ENCODE peak calls at places on chromosomes 11 and 22, in five cellular contexts. O is neuronal stem cell, E is mammary epithelial cell, K is DND-41, J is K562. Q is an unnamed sample.

GRCh38 chr11:11537372-11537771 is 84.4 kb downstream of the GALNT18 start:
- DNase-seq in J (no peak), E (no peak), K (no peak), O (no peak), Q (no peak)

GRCh38 chr11:16469968-16470367 is 113.6 kb upstream of the SOX6 start:
- DNase-seq in K (no peak), J (no peak), E (no peak), O (no peak), Q (no peak)

GRCh38 chr11:68127791-68128681 is 6.8 kb upstream of the CHKA start:
- DNase-seq in O (peak), E (no peak), J (peak), K (no peak), Q (no peak)

GRCh38 chr22:37231406-37232139 is 12.5 kb downstream of the RAC2 start:
- DNase-seq in J (no peak), E (no peak), K (no peak), O (no peak), Q (no peak)

GRCh38 chr11:57546869-57547518 is 9.6 kb downstream of the SMTNL1 start:
- DNase-seq in E (peak), K (no peak), J (peak), O (no peak), Q (peak)

GRCh38 chr11:93611836-93612677 is 49.4 kb upstream of the CEP295 start:
- DNase-seq in K (no peak), J (no peak), O (no peak), E (no peak), Q (no peak)

GRCh38 chr22:48722661-48723060 is 1105.0 kb downstream of the BRD1 start:
- DNase-seq in J (no peak), K (no peak), E (no peak), O (no peak), Q (no peak)

GRCh38 chr11:33949201-33949913 is 57.5 kb upstream of the LMO2 start:
- DNase-seq in J (no peak), K (no peak), O (no peak), E (no peak), Q (no peak)

GRCh38 chr11:2484576-2485125 is 39.8 kb downstream of the KCNQ1 start:
- DNase-seq in J (no peak), K (no peak), O (no peak), E (no peak), Q (no peak)

GRCh38 chr22:22422629-22423112 is 85.9 kb downstream of the ZNF280B start:
- DNase-seq in J (peak), K (peak), O (peak), E (peak), Q (peak)

GRCh38 chr11:10493041-10493663 is 38.1 kb downstream of the AMPD3 start:
- DNase-seq in E (no peak), K (no peak), J (no peak), O (no peak), Q (no peak)

GRCh38 chr11:128055576-128056217 is 531.7 kb downstream of the ETS1 start:
- DNase-seq in E (peak), J (no peak), O (no peak), K (no peak), Q (no peak)

GRCh38 chr22:27581241-27581640 is 220.3 kb downstream of the MN1 start:
- DNase-seq in E (no peak), O (no peak), J (no peak), K (no peak), Q (no peak)

GRCh38 chr11:3228445-3228829 is 3.8 kb downstream of the MRGPRE start:
- DNase-seq in E (no peak), K (no peak), J (no peak), O (no peak), Q (no peak)

GRCh38 chr11:91219501-91219900 is 996.7 kb upstream of the CHORDC1 start:
- DNase-seq in K (no peak), E (peak), J (no peak), O (no peak), Q (no peak)

GRCh38 chr11:27291302-27291889 is 71.6 kb downstream of the CCDC34 start:
- DNase-seq in K (peak), J (no peak), E (peak), O (no peak), Q (no peak)

GRCh38 chr11:130915556-130916237 is 582 bp downstream of the SNX19 start:
- DNase-seq in K (no peak), O (no peak), E (no peak), J (no peak), Q (no peak)

GRCh38 chr22:29302681-29303465 is 3.6 kb upstream of the GAS2L1 start:
- DNase-seq in J (no peak), K (no peak), O (no peak), E (no peak), Q (no peak)

GRCh38 chr11:84558085-84558905 is 1068.8 kb downstream of the DLG2 start:
- DNase-seq in O (peak), K (peak), J (peak), E (peak), Q (peak)

GRCh38 chr11:30197869-30198268 is 32.9 kb upstream of the FSHB start:
- DNase-seq in O (no peak), J (no peak), K (no peak), E (peak), Q (no peak)

GRCh38 chr11:35372565-35373283 is 46.6 kb downstream of the SLC1A2 start:
- DNase-seq in J (no peak), K (no peak), E (no peak), O (no peak), Q (no peak)

GRCh38 chr11:1936781-1937615 is 10.1 kb upstream of the MRPL23 start:
- DNase-seq in J (no peak), K (no peak), E (no peak), O (no peak), Q (no peak)

GRCh38 chr11:113173023-113173594 is 141.3 kb upstream of the TTC12 start:
- DNase-seq in E (no peak), K (no peak), O (no peak), J (no peak), Q (no peak)

GRCh38 chr22:50603511-50604255 is 3.1 kb downstream of the MAPK8IP2 start:
- DNase-seq in K (no peak), O (no peak), J (no peak), E (no peak), Q (no peak)

GRCh38 chr11:120172054-120172881 is 34.4 kb upstream of the TRIM29 start:
- DNase-seq in E (peak), O (peak), J (peak), K (peak), Q (peak)

GRCh38 chr11:74278721-74279148 is 32.7 kb downstream of the P4HA3 start:
- DNase-seq in K (no peak), O (no peak), J (no peak), E (peak), Q (no peak)

GRCh38 chr11:128054323-128054910 is 532.9 kb downstream of the ETS1 start:
- DNase-seq in O (no peak), K (peak), J (no peak), E (peak), Q (peak)

GRCh38 chr11:70036971-70037882 is 40.9 kb upstream of the ANO1 start:
- DNase-seq in K (no peak), O (no peak), E (no peak), J (no peak), Q (no peak)

GRCh38 chr22:31646186-31647019 is 15.6 kb downstream of the PISD start:
- DNase-seq in E (peak), O (no peak), K (no peak), J (no peak), Q (no peak)

GRCh38 chr22:43094085-43094484 is 4.9 kb upstream of the TTLL1 start:
- DNase-seq in J (no peak), K (no peak), O (no peak), E (peak), Q (no peak)

GRCh38 chr11:117925198-117925925 is 3.8 kb downstream of the TMPRSS13 start:
- DNase-seq in O (no peak), J (no peak), K (no peak), E (no peak), Q (peak)

GRCh38 chr22:24101966-24102365 is 79.3 kb upstream of the SUSD2 start:
- DNase-seq in O (no peak), K (no peak), J (no peak), E (no peak), Q (no peak)

GRCh38 chr11:9267680-9268079 is 2.5 kb upstream of the DENND5A start:
- DNase-seq in O (no peak), K (no peak), J (no peak), E (no peak), Q (no peak)

GRCh38 chr22:29765905-29766631 is 739 bp downstream of the ZMAT5 start:
- DNase-seq in K (peak), J (peak), O (peak), E (no peak), Q (no peak)

GRCh38 chr11:113176971-113177370 is 137.4 kb upstream of the TTC12 start:
- DNase-seq in O (no peak), E (peak), K (no peak), J (no peak), Q (no peak)

GRCh38 chr22:47061226-47061625 is 298.8 kb downstream of the TBC1D22A start:
- DNase-seq in E (no peak), J (no peak), K (no peak), O (no peak), Q (no peak)

GRCh38 chr11:76782526-76783293 is 446 bp upstream of the TSKU start:
- DNase-seq in O (peak), J (peak), K (peak), E (peak), Q (peak)

GRCh38 chr11:105156231-105156630 is 16.7 kb upstream of the CARD18 start:
- DNase-seq in K (no peak), E (peak), J (no peak), O (no peak), Q (no peak)

GRCh38 chr11:118321386-118322082 is 17.0 kb downstream of the CD3E start:
- DNase-seq in K (no peak), J (no peak), O (no peak), E (no peak), Q (no peak)

GRCh38 chr11:61587541-61587941 is 6.7 kb upstream of the SYT7 start:
- DNase-seq in J (peak), O (peak), K (no peak), E (no peak), Q (no peak)
- H3K4me3 ChIP-seq in J (no peak), O (no peak), K (no peak), E (peak), Q (peak)

GRCh38 chr11:60122414-60123036 is 34.1 kb downstream of the MS4A2 start:
- DNase-seq in K (no peak), O (no peak), E (no peak), J (no peak), Q (no peak)
- H2AFZ ChIP-seq in K (no peak), O (no peak), E (peak), J (peak), Q (no peak)

GRCh38 chr22:38259370-38259769 is 13.4 kb downstream of the TMEM184B start:
- DNase-seq in K (no peak), E (no peak), J (no peak), O (no peak), Q (no peak)

GRCh38 chr22:38255697-38256096 is 17.1 kb downstream of the TMEM184B start:
- DNase-seq in K (no peak), J (no peak), E (no peak), O (no peak), Q (no peak)

GRCh38 chr22:38258895-38259294 is 13.9 kb downstream of the TMEM184B start:
- DNase-seq in E (no peak), K (no peak), O (no peak), J (no peak), Q (no peak)

GRCh38 chr22:38257170-38257569 is 15.6 kb downstream of the TMEM184B start:
- DNase-seq in O (no peak), E (no peak), K (no peak), J (no peak), Q (no peak)

DNA sequence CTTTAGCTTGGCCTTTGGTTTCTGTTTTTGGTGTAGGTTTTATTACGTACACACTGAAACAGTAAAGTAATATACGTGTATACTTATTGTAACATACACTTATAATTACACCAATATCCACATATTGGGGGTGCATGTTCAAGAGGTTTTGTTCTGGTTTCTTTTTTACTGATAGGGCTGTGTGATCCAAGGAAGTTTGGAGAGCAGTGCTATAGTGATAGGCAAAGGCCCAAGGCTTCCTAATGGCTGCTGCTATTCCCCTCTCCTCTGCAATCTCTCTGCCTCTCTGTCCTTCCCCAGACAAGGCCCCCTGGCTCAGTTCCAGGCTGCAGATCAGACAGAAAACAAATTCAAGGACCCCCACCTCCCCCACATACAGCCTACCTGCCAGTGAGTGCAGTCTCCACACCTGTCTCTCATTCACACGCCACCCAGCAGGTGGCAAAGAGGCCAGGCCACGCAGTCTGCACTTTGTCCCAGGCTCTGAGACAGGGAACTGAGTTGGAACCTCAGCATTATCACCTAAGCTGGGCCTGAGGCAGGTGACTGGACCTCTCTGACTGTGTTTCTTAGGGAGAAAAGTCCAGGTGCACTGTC is 15.1 kb downstream of the TMEM184B start:
- DNase-seq in O (no peak), J (no peak), K (no peak), E (no peak), Q (no peak)
- H3K4me3 ChIP-seq in O (no peak), J (no peak), K (no peak), E (no peak), Q (no peak)

GRCh38 chr22:33853200-33854097 is 66.8 kb downstream of the LARGE1 start:
- DNase-seq in K (peak), J (no peak), E (peak), O (no peak), Q (peak)
- H2AFZ ChIP-seq in K (no peak), J (no peak), E (peak), O (peak), Q (peak)

GRCh38 chr22:39080993-39081513 is 4.0 kb downstream of the APOBEC3G start:
- DNase-seq in J (no peak), E (no peak), K (no peak), O (no peak), Q (no peak)

GRCh38 chr22:39080052-39080762 is 3.1 kb downstream of the APOBEC3G start:
- DNase-seq in J (no peak), O (no peak), E (no peak), K (no peak), Q (no peak)

GRCh38 chr22:39073941-39074340 is 3.1 kb upstream of the APOBEC3G start:
- DNase-seq in J (no peak), E (no peak), O (no peak), K (no peak), Q (no peak)

GRCh38 chr22:39078329-39078728 is 1.3 kb downstream of the APOBEC3G start:
- DNase-seq in O (no peak), E (no peak), K (no peak), J (no peak), Q (no peak)

GRCh38 chr22:39077513-39077840 is 402 bp downstream of the APOBEC3G start:
- DNase-seq in O (no peak), E (no peak), K (no peak), J (peak), Q (peak)
- H3K4me3 ChIP-seq in O (no peak), E (peak), K (peak), J (peak), Q (peak)

GRCh38 chr22:19806213-19807160 is 45.9 kb downstream of the TBX1 start:
- DNase-seq in O (no peak), J (peak), E (peak), K (no peak), Q (no peak)
- H2AFZ ChIP-seq in O (no peak), J (peak), E (no peak), K (no peak), Q (no peak)

DNA sequence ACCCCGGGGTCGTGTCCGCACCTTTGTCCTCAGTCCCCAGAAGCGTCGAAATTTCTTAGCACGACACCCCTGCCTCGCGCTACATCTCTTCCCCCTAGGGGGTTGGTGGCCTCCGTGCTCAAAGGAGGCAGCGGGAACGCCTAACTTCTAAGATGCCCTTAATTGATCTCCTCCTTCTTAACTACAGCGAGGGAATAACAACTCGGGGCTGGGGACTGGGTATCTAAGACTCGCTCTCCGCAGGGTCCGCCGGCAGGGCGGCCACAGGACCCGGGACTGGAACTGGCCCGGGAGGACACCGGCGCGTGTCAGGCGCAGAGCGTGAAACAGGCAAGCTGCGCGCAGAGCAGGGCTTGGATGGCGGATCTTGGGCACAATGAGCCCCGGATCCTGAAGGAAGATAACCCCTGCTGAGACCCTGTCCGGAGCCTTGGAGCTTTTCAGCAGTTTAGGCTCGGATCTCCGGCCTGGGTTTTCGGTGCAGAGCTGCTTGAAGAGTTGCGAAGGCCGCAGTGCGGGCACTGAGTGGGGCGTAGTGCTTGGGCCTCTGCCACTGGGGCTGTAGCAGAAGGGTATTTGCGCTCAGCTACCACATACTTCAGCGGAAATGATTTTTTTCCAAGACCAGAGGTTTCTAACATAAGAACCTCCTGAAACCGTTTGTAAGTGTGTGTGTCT is 2.0 kb upstream of the CALCA start:
- DNase-seq in E (no peak), J (no peak), K (no peak), O (peak), Q (no peak)
- H3K4me3 ChIP-seq in E (no peak), J (no peak), K (no peak), O (peak), Q (peak)

GRCh38 chr11:66849501-66850234 is 6.4 kb downstream of the RCE1 start:
- DNase-seq in K (no peak), O (no peak), J (no peak), E (no peak), Q (no peak)

GRCh38 chr11:66846671-66847091 is 3.4 kb downstream of the RCE1 start:
- DNase-seq in O (no peak), K (no peak), E (no peak), J (no peak), Q (no peak)

GRCh38 chr11:66848671-66849500 is 5.6 kb downstream of the RCE1 start:
- DNase-seq in K (no peak), E (no peak), O (no peak), J (no peak), Q (no peak)

GRCh38 chr11:66845876-66846212 is 2.6 kb downstream of the RCE1 start:
- DNase-seq in K (no peak), E (no peak), O (no peak), J (no peak), Q (no peak)

DNA sequence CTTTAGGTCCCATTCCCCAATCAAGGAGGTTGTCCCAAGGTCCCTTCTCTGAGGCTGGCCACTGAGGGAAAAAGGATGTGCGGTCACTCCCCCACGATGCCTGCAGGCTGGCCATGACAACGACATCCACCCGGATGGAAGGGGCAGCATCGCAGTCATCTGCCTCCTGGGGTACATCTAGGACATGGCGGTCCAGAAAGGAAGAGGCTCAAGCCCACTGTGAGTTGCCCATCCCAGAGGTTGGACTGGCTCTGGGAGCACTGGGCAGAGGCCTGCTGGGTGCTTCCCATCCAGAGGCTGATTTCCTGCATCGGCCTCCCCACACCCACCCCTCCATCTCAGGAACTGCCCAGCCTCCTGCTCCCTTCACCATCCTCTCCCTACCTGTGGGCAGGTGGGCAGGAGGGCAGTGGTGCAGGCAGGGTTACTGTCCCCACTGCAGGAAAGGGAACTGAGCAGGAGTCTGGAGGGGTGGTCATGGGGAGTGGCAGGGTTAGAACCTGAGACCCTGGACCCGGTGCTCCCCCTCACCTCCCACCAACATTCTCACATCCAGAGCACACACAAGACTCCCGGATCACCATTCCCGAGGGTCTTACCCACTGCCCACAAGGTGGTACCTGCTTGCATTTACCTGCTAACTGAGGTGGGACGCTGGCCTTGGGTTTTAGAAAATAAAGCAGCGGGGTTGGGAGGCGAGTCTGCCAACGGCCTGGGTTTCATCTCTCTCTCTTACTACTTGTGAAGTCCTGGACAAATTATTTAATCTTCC is 4.4 kb downstream of the RCE1 start:
- DNase-seq in O (no peak), J (no peak), E (no peak), K (no peak), Q (no peak)
- H2AFZ ChIP-seq in O (no peak), J (no peak), E (no peak), K (no peak), Q (no peak)

Q was measured in MM.1S.